ENCODE peak calls at places on chromosomes 13 and 19, in ten cellular contexts. A is fibroblast of the aortic adventitia; H is effector memory CD8-positive, alpha-beta T cell; R is stimulated activated CD4-positive, alpha-beta T cell treated with anti-CD3 and anti-CD28 coated beads, Interleukin-12 subunit alpha, Interleukin-12 subunit beta, amount 100 ng/mL, for 4 hours; V is stimulated activated CD8-positive, alpha-beta memory T cell treated with anti-CD3 and anti-CD28 coated beads, Interleukin-15, amount 100 ng/mL, for 4 hours; W is activated CD8-positive, alpha-beta memory T cell treated with anti-CD3 and anti-CD28 coated beads for 48 hours; Y is neural crest cell; G is head of caudate nucleus; I is AG04450; F is activated CD8-positive, alpha-beta T cell treated with anti-CD3 and anti-CD28 coated beads, Interleukin-2, amount 10 ng/mL, durations not matched to agents 7 days and 5 days. N is an unnamed sample.

GRCh38 chr19:3366761-3367571 is 583 bp downstream of the NFIC start:
- DNase-seq in A (no peak), R (no peak), H (no peak), G (no peak), W (no peak), V (no peak), F (no peak), I (no peak), Y (no peak), N (no peak)

GRCh38 chr13:24348797-24349515 is 39.6 kb downstream of the C1QTNF9 start:
- DNase-seq in G (no peak), F (no peak), Y (no peak), R (no peak), H (no peak), A (no peak), V (no peak), W (no peak), I (no peak), N (no peak)

GRCh38 chr13:86426437-86426836 is 627.2 kb upstream of the SLITRK6 start:
- DNase-seq in R (no peak), F (no peak), Y (no peak), A (no peak), G (no peak), W (no peak), I (no peak), V (no peak), H (no peak), N (no peak)

GRCh38 chr19:49468746-49469447 is 5.1 kb upstream of the FLT3LG start:
- DNase-seq in R (no peak), W (no peak), G (no peak), F (peak; percentile 96), V (peak; percentile 50), H (peak; percentile 86), A (peak; percentile 95), Y (no peak), I (no peak), N (peak; percentile 41)

GRCh38 chr13:112714772-112715569 is 25.1 kb downstream of the ATP11A start:
- DNase-seq in I (no peak), A (no peak), R (no peak), Y (no peak), F (no peak), W (no peak), V (no peak), G (no peak), H (no peak), N (no peak)

GRCh38 chr13:42478531-42479156 is 95.3 kb upstream of the TNFSF11 start:
- DNase-seq in W (no peak), G (no peak), R (no peak), F (peak; percentile 27), Y (no peak), V (no peak), H (no peak), I (no peak), A (peak; percentile 57), N (peak; percentile 15)

GRCh38 chr19:35249146-35249847 is 495 bp downstream of the LSR start:
- DNase-seq in W (no peak), G (no peak), H (no peak), R (no peak), F (no peak), I (no peak), A (no peak), Y (no peak), V (no peak), N (no peak)

GRCh38 chr13:41652735-41653361 is 195.5 kb downstream of the RGCC start:
- DNase-seq in V (no peak), H (peak; percentile 12), W (no peak), I (peak; percentile 42), A (peak; percentile 79), F (peak; percentile 52), R (peak; percentile 9), Y (peak; percentile 31), G (no peak), N (no peak)

GRCh38 chr19:45576682-45577081 is 7.9 kb downstream of the OPA3 start:
- DNase-seq in R (no peak), G (no peak), W (no peak), F (no peak), V (no peak), A (no peak), Y (no peak), H (no peak), I (no peak), N (no peak)

GRCh38 chr19:39953915-39954314 is 17.1 kb upstream of the PSMC4 start:
- DNase-seq in Y (no peak), R (no peak), F (no peak), G (no peak), V (no peak), I (no peak), W (no peak), A (no peak), H (no peak), N (no peak)

GRCh38 chr13:97226788-97227627 is 4.9 kb downstream of the MBNL2 start:
- DNase-seq in V (no peak), Y (no peak), F (peak; percentile 61), H (peak; percentile 40), W (no peak), A (no peak), G (no peak), I (no peak), R (peak; percentile 23), N (peak; percentile 12)

GRCh38 chr13:108496364-108497215 is 132.8 kb upstream of the MYO16 start:
- DNase-seq in R (no peak), G (no peak), W (no peak), F (no peak), Y (peak; percentile 3), H (no peak), I (no peak), V (no peak), A (no peak), N (no peak)

N was measured in HEK293T.